ENCODE peak calls at places on chromosomes 11 and 22, in nine cellular contexts. One of them, this sample, is unnamed.
A peak's percentile ranks its signal among the peaks of the same experiment; 100 is the strongest.

GRCh38 chr11:1298695-1299492 is 10.5 kb downstream of the TOLLIP start:
- DNase-seq in lower lobe of right lung: peak; percentile 93
- DNase-seq in cardiac muscle cell: peak; percentile 89
- DNase-seq in tibial nerve: peak; percentile 84
- DNase-seq in dorsolateral prefrontal cortex: peak; percentile 84
- DNase-seq in thoracic aorta: no peak
- DNase-seq in left ventricle myocardium inferior: peak; percentile 80
- DNase-seq in brain microvascular endothelial cell: no peak
- DNase-seq in OCI-LY7: no peak
- DNase-seq in this sample: peak; percentile 73

GRCh38 chr11:117814204-117814765 is 10.3 kb downstream of the FXYD2 start:
- DNase-seq in lower lobe of right lung: no peak
- DNase-seq in cardiac muscle cell: no peak
- DNase-seq in tibial nerve: no peak
- DNase-seq in dorsolateral prefrontal cortex: no peak
- DNase-seq in thoracic aorta: no peak
- DNase-seq in left ventricle myocardium inferior: no peak
- DNase-seq in brain microvascular endothelial cell: no peak
- DNase-seq in OCI-LY7: no peak
- DNase-seq in this sample: no peak

GRCh38 chr11:44171518-44171917 is 76.0 kb downstream of the EXT2 start:
- DNase-seq in lower lobe of right lung: no peak
- DNase-seq in cardiac muscle cell: no peak
- DNase-seq in tibial nerve: no peak
- DNase-seq in dorsolateral prefrontal cortex: no peak
- DNase-seq in thoracic aorta: no peak
- DNase-seq in left ventricle myocardium inferior: no peak
- DNase-seq in brain microvascular endothelial cell: peak; percentile 27
- DNase-seq in OCI-LY7: no peak
- DNase-seq in this sample: no peak

GRCh38 chr11:128481135-128481534 is 106.2 kb downstream of the ETS1 start:
- DNase-seq in lower lobe of right lung: no peak
- DNase-seq in cardiac muscle cell: peak; percentile 93
- DNase-seq in tibial nerve: peak; percentile 76
- DNase-seq in dorsolateral prefrontal cortex: no peak
- DNase-seq in thoracic aorta: no peak
- DNase-seq in left ventricle myocardium inferior: no peak
- DNase-seq in brain microvascular endothelial cell: no peak
- DNase-seq in OCI-LY7: no peak
- DNase-seq in this sample: no peak

GRCh38 chr22:22948651-22949611 is 61.3 kb downstream of the IGLL5 start:
- DNase-seq in lower lobe of right lung: no peak
- DNase-seq in cardiac muscle cell: peak; percentile 68
- DNase-seq in tibial nerve: no peak
- DNase-seq in dorsolateral prefrontal cortex: no peak
- DNase-seq in thoracic aorta: no peak
- DNase-seq in left ventricle myocardium inferior: no peak
- DNase-seq in brain microvascular endothelial cell: no peak
- DNase-seq in OCI-LY7: no peak
- DNase-seq in this sample: no peak

GRCh38 chr22:35452351-35452781 is 52.4 kb downstream of the MCM5 start:
- DNase-seq in lower lobe of right lung: peak; percentile 82
- DNase-seq in cardiac muscle cell: no peak
- DNase-seq in tibial nerve: no peak
- DNase-seq in dorsolateral prefrontal cortex: no peak
- DNase-seq in thoracic aorta: no peak
- DNase-seq in left ventricle myocardium inferior: no peak
- DNase-seq in brain microvascular endothelial cell: no peak
- DNase-seq in OCI-LY7: no peak
- DNase-seq in this sample: no peak

GRCh38 chr11:114773541-114774338 is 95.4 kb downstream of the NXPE2 start:
- DNase-seq in lower lobe of right lung: no peak
- DNase-seq in cardiac muscle cell: no peak
- DNase-seq in tibial nerve: no peak
- DNase-seq in dorsolateral prefrontal cortex: no peak
- DNase-seq in thoracic aorta: no peak
- DNase-seq in left ventricle myocardium inferior: no peak
- DNase-seq in brain microvascular endothelial cell: no peak
- DNase-seq in OCI-LY7: no peak
- DNase-seq in this sample: no peak

GRCh38 chr11:58829736-58830135 is 14.8 kb downstream of the GLYATL2 start:
- DNase-seq in lower lobe of right lung: no peak
- DNase-seq in cardiac muscle cell: no peak
- DNase-seq in tibial nerve: no peak
- DNase-seq in dorsolateral prefrontal cortex: no peak
- DNase-seq in thoracic aorta: no peak
- DNase-seq in left ventricle myocardium inferior: no peak
- DNase-seq in brain microvascular endothelial cell: peak; percentile 9
- DNase-seq in OCI-LY7: no peak
- DNase-seq in this sample: no peak

GRCh38 chr11:116701297-116701801 is 71.4 kb downstream of the BUD13 start:
- DNase-seq in lower lobe of right lung: peak; percentile 45
- DNase-seq in cardiac muscle cell: no peak
- DNase-seq in tibial nerve: no peak
- DNase-seq in dorsolateral prefrontal cortex: peak; percentile 29
- DNase-seq in thoracic aorta: no peak
- DNase-seq in left ventricle myocardium inferior: no peak
- DNase-seq in brain microvascular endothelial cell: no peak
- DNase-seq in OCI-LY7: no peak
- DNase-seq in this sample: no peak

GRCh38 chr22:39301926-39302325 is 17.5 kb downstream of the RPL3 start:
- DNase-seq in lower lobe of right lung: no peak
- DNase-seq in cardiac muscle cell: no peak
- DNase-seq in tibial nerve: no peak
- DNase-seq in dorsolateral prefrontal cortex: no peak
- DNase-seq in thoracic aorta: no peak
- DNase-seq in left ventricle myocardium inferior: no peak
- DNase-seq in brain microvascular endothelial cell: no peak
- DNase-seq in OCI-LY7: no peak
- DNase-seq in this sample: no peak

GRCh38 chr11:116472661-116473060 is 300.1 kb downstream of the BUD13 start:
- DNase-seq in lower lobe of right lung: no peak
- DNase-seq in cardiac muscle cell: no peak
- DNase-seq in tibial nerve: no peak
- DNase-seq in dorsolateral prefrontal cortex: no peak
- DNase-seq in thoracic aorta: no peak
- DNase-seq in left ventricle myocardium inferior: no peak
- DNase-seq in brain microvascular endothelial cell: no peak
- DNase-seq in OCI-LY7: no peak
- DNase-seq in this sample: no peak

GRCh38 chr22:48711031-48711431 is 1116.6 kb downstream of the BRD1 start:
- DNase-seq in lower lobe of right lung: no peak
- DNase-seq in cardiac muscle cell: no peak
- DNase-seq in tibial nerve: no peak
- DNase-seq in dorsolateral prefrontal cortex: no peak
- DNase-seq in thoracic aorta: no peak
- DNase-seq in left ventricle myocardium inferior: peak; percentile 1
- DNase-seq in brain microvascular endothelial cell: no peak
- DNase-seq in OCI-LY7: no peak
- DNase-seq in this sample: no peak

GRCh38 chr11:111739299-111739698 is 26.9 kb downstream of the PPP2R1B start:
- DNase-seq in lower lobe of right lung: no peak
- DNase-seq in cardiac muscle cell: no peak
- DNase-seq in tibial nerve: no peak
- DNase-seq in dorsolateral prefrontal cortex: no peak
- DNase-seq in thoracic aorta: no peak
- DNase-seq in left ventricle myocardium inferior: no peak
- DNase-seq in brain microvascular endothelial cell: no peak
- DNase-seq in OCI-LY7: no peak
- DNase-seq in this sample: no peak

GRCh38 chr11:14642873-14643696 is 519 bp upstream of the PDE3B start:
- DNase-seq in lower lobe of right lung: no peak
- DNase-seq in cardiac muscle cell: no peak
- DNase-seq in tibial nerve: no peak
- DNase-seq in dorsolateral prefrontal cortex: no peak
- DNase-seq in thoracic aorta: no peak
- DNase-seq in left ventricle myocardium inferior: no peak
- DNase-seq in brain microvascular endothelial cell: no peak
- DNase-seq in OCI-LY7: no peak
- DNase-seq in this sample: no peak

GRCh38 chr22:46612341-46612903 is 7.8 kb upstream of the GRAMD4 start:
- DNase-seq in lower lobe of right lung: no peak
- DNase-seq in cardiac muscle cell: no peak
- DNase-seq in tibial nerve: no peak
- DNase-seq in dorsolateral prefrontal cortex: no peak
- DNase-seq in thoracic aorta: no peak
- DNase-seq in left ventricle myocardium inferior: no peak
- DNase-seq in brain microvascular endothelial cell: no peak
- DNase-seq in OCI-LY7: peak; percentile 55
- DNase-seq in this sample: no peak

GRCh38 chr22:46612904-46613605 is 7.1 kb upstream of the GRAMD4 start:
- DNase-seq in lower lobe of right lung: peak; percentile 48
- DNase-seq in cardiac muscle cell: no peak
- DNase-seq in tibial nerve: no peak
- DNase-seq in dorsolateral prefrontal cortex: no peak
- DNase-seq in thoracic aorta: no peak
- DNase-seq in left ventricle myocardium inferior: peak; percentile 42
- DNase-seq in brain microvascular endothelial cell: no peak
- DNase-seq in OCI-LY7: no peak
- DNase-seq in this sample: no peak

GRCh38 chr22:46611189-46611588 is 9.0 kb upstream of the GRAMD4 start:
- DNase-seq in lower lobe of right lung: no peak
- DNase-seq in cardiac muscle cell: no peak
- DNase-seq in tibial nerve: no peak
- DNase-seq in dorsolateral prefrontal cortex: no peak
- DNase-seq in thoracic aorta: no peak
- DNase-seq in left ventricle myocardium inferior: no peak
- DNase-seq in brain microvascular endothelial cell: no peak
- DNase-seq in OCI-LY7: no peak
- DNase-seq in this sample: no peak

GRCh38 chr22:46613606-46613997 is 6.6 kb upstream of the GRAMD4 start:
- DNase-seq in lower lobe of right lung: peak; percentile 49
- DNase-seq in cardiac muscle cell: no peak
- DNase-seq in tibial nerve: no peak
- DNase-seq in dorsolateral prefrontal cortex: no peak
- DNase-seq in thoracic aorta: no peak
- DNase-seq in left ventricle myocardium inferior: no peak
- DNase-seq in brain microvascular endothelial cell: no peak
- DNase-seq in OCI-LY7: peak; percentile 78
- DNase-seq in this sample: no peak

DNA sequence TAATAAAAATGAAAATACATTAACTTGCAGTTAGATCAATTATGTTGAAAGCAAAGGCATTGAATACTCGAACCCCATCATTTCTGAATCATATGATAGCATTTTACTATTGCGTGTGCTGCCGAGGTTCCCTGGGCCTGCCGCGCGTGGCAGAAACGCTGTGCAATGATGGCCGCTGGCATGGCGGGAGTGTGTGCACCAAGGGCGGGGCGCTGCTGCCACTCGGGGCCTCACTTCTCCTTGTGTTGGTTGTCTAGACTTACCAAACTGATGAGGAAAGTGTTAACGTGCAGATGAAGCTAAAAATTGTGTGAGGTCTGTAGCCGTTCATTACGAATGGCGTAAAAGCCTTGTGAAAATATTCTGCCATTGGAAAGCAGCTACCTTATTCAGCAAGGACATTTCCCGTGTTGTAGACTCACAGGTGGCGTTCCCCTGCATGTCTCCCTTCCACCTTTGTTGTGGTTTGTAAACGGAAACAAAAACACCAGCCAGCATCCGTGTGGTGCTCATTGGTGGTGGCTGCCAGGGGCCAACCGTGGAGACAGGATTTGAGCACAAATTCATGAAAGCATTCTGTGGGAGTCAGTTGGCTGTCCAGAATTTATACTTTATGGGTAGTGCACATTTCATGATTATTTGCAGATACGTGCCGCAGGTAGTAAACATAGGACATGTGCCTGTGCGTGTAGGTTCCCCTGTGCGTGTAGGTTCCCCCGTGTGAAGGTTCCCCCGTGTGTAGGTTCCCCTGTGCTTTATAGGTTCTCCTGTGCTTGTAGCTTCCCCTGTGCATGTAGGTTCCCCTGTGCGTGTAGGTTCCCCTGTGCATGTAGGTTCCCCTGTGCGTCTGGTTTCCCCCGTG is 5.9 kb upstream of the GRAMD4 start:
- DNase-seq in lower lobe of right lung: peak; percentile 62
- DNase-seq in cardiac muscle cell: no peak
- DNase-seq in tibial nerve: no peak
- DNase-seq in dorsolateral prefrontal cortex: no peak
- DNase-seq in thoracic aorta: no peak
- DNase-seq in left ventricle myocardium inferior: no peak
- DNase-seq in brain microvascular endothelial cell: no peak
- DNase-seq in OCI-LY7: peak; percentile 91
- DNase-seq in this sample: no peak
- H3K4me3 ChIP-seq in lower lobe of right lung: peak overlapping the region; percentile 38
- H3K4me3 ChIP-seq in cardiac muscle cell: no peak overlapping the region
- H3K4me3 ChIP-seq in tibial nerve: peak overlapping the region; percentile 20
- H3K4me3 ChIP-seq in dorsolateral prefrontal cortex: no peak overlapping the region
- H3K4me3 ChIP-seq in thoracic aorta: peak overlapping the region; percentile 25
- H3K4me3 ChIP-seq in left ventricle myocardium inferior: peak overlapping the region; percentile 25
- H3K4me3 ChIP-seq in brain microvascular endothelial cell: no peak overlapping the region
- H3K4me3 ChIP-seq in OCI-LY7: peak overlapping the region; percentile 71
- H3K4me3 ChIP-seq in this sample: no peak overlapping the region

GRCh38 chr22:37519268-37520195 is at the start of gene CARD10:
- DNase-seq in lower lobe of right lung: no peak
- DNase-seq in cardiac muscle cell: peak; percentile 44
- DNase-seq in tibial nerve: no peak
- DNase-seq in dorsolateral prefrontal cortex: no peak
- DNase-seq in thoracic aorta: no peak
- DNase-seq in left ventricle myocardium inferior: peak; percentile 50
- DNase-seq in brain microvascular endothelial cell: no peak
- DNase-seq in OCI-LY7: no peak
- DNase-seq in this sample: peak; percentile 63
- H3K27ac ChIP-seq in lower lobe of right lung: peak within 1 kb of the TSS; percentile 64
- H3K27ac ChIP-seq in cardiac muscle cell: no peak within 1 kb of the TSS
- H3K27ac ChIP-seq in tibial nerve: peak within 1 kb of the TSS; percentile 83
- H3K27ac ChIP-seq in dorsolateral prefrontal cortex: peak within 1 kb of the TSS; percentile 39
- H3K27ac ChIP-seq in thoracic aorta: no peak within 1 kb of the TSS
- H3K27ac ChIP-seq in left ventricle myocardium inferior: peak within 1 kb of the TSS; percentile 92
- H3K27ac ChIP-seq in brain microvascular endothelial cell: no peak within 1 kb of the TSS
- H3K27ac ChIP-seq in OCI-LY7: no peak within 1 kb of the TSS
- H3K27ac ChIP-seq in this sample: peak within 1 kb of the TSS; percentile 90

GRCh38 chr11:19735512-19735911 is 22.9 kb downstream of the NAV2 start:
- DNase-seq in lower lobe of right lung: no peak
- DNase-seq in cardiac muscle cell: peak; percentile 30
- DNase-seq in tibial nerve: no peak
- DNase-seq in dorsolateral prefrontal cortex: no peak
- DNase-seq in thoracic aorta: no peak
- DNase-seq in left ventricle myocardium inferior: no peak
- DNase-seq in brain microvascular endothelial cell: peak; percentile 41
- DNase-seq in OCI-LY7: no peak
- DNase-seq in this sample: no peak
- TF ChIP-seq CTCF in lower lobe of right lung: no peak
- TF ChIP-seq CTCF in cardiac muscle cell: peak; percentile 23
- TF ChIP-seq CTCF in tibial nerve: no peak
- TF ChIP-seq CTCF in dorsolateral prefrontal cortex: peak; percentile 14
- TF ChIP-seq CTCF in thoracic aorta: peak; percentile 19
- TF ChIP-seq CTCF in left ventricle myocardium inferior: peak; percentile 38
- TF ChIP-seq CTCF in brain microvascular endothelial cell: peak; percentile 63
- TF ChIP-seq CTCF in OCI-LY7: no peak
- TF ChIP-seq CTCF in this sample: peak; percentile 16

DNA sequence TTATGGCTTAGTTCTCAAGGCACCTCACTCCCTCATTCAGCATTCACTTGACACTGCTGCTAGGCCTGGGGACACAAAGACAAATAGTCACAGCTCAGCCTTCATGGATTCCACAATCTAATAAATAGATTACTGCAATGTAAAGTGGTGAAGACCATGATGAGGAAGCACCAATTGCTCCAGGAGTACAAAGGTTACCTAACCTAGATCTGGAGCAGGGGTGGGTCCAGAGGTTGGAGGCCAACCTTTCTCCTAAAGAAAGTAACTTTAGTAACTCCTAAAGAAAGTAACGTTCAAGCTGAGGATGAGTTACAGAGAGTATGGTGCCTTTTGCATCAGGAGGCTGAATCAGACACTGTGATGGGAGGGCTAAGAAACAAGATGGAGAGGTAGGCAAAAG is 4.1 kb downstream of the TRIM3 start:
- DNase-seq in lower lobe of right lung: no peak
- DNase-seq in cardiac muscle cell: no peak
- DNase-seq in tibial nerve: no peak
- DNase-seq in dorsolateral prefrontal cortex: no peak
- DNase-seq in thoracic aorta: no peak
- DNase-seq in left ventricle myocardium inferior: no peak
- DNase-seq in brain microvascular endothelial cell: no peak
- DNase-seq in OCI-LY7: no peak
- DNase-seq in this sample: no peak
- H3K4me3 ChIP-seq in lower lobe of right lung: no peak overlapping the region
- H3K4me3 ChIP-seq in cardiac muscle cell: no peak overlapping the region
- H3K4me3 ChIP-seq in tibial nerve: no peak overlapping the region
- H3K4me3 ChIP-seq in dorsolateral prefrontal cortex: no peak overlapping the region
- H3K4me3 ChIP-seq in thoracic aorta: peak overlapping the region; percentile 10
- H3K4me3 ChIP-seq in left ventricle myocardium inferior: no peak overlapping the region
- H3K4me3 ChIP-seq in brain microvascular endothelial cell: no peak overlapping the region
- H3K4me3 ChIP-seq in OCI-LY7: no peak overlapping the region
- H3K4me3 ChIP-seq in this sample: no peak overlapping the region

This sample was measured in heart right ventricle.